ENCODE peak calls at places on chromosome 19, in seven cellular contexts. O, S, J, V, T, P and E are unnamed samples.

GRCh38 chr19:42132851-42133528 is 744 bp upstream of the POU2F2 start:
- DNase-seq in J (peak), P (peak), V (peak), S (peak), O (no peak), T (peak), E (peak)

GRCh38 chr19:3665681-3666544 is 34.4 kb downstream of the PIP5K1C start:
- DNase-seq in J (peak), T (peak), O (no peak), S (peak), V (peak), P (peak), E (no peak)

GRCh38 chr19:35518313-35518712 is 4.9 kb upstream of the DMKN start:
- DNase-seq in V (no peak), P (no peak), S (no peak), T (no peak), J (no peak), O (peak), E (no peak)

GRCh38 chr19:2335848-2336247 is 7.4 kb downstream of the SPPL2B start:
- DNase-seq in V (no peak), S (no peak), P (no peak), T (no peak), O (no peak), J (no peak), E (no peak)

GRCh38 chr19:42024622-42025111 is 30.6 kb upstream of the ATP1A3 start:
- DNase-seq in T (no peak), V (no peak), S (no peak), J (no peak), P (peak), O (peak), E (no peak)

GRCh38 chr19:20964798-20965197 is 41.7 kb downstream of the ZNF85 start:
- DNase-seq in T (no peak), S (no peak), P (no peak), O (no peak), J (peak), V (no peak), E (no peak)

GRCh38 chr19:10044390-10044789 is 31.1 kb downstream of the RDH8 start:
- DNase-seq in O (no peak), J (no peak), T (no peak), S (no peak), P (no peak), V (no peak), E (no peak)

GRCh38 chr19:54586397-54586796 is 7.0 kb upstream of the LILRA1 start:
- DNase-seq in O (no peak), S (no peak), T (no peak), J (no peak), P (peak), V (no peak), E (no peak)

GRCh38 chr19:16062789-16063188 is 13.5 kb upstream of the TPM4 start:
- DNase-seq in O (no peak), S (no peak), P (no peak), J (peak), T (no peak), V (peak), E (peak)

GRCh38 chr19:55210120-55210493 is 806 bp upstream of the PTPRH start:
- DNase-seq in T (no peak), P (no peak), S (peak), J (no peak), O (peak), V (no peak), E (no peak)

GRCh38 chr19:31444931-31445330 is 95.7 kb upstream of the TSHZ3 start:
- DNase-seq in O (no peak), S (no peak), J (no peak), T (no peak), V (no peak), P (peak), E (no peak)

GRCh38 chr19:751501-752341 is 809 bp downstream of the MISP start:
- DNase-seq in O (peak), S (no peak), T (peak), V (no peak), P (no peak), J (peak), E (no peak)

GRCh38 chr19:35024095-35024494 is 6.2 kb upstream of the SCN1B start:
- DNase-seq in V (no peak), T (no peak), J (no peak), O (no peak), S (no peak), P (no peak), E (no peak)

GRCh38 chr19:42295831-42296525 is 6.0 kb upstream of the PRR19 start:
- DNase-seq in V (peak), P (peak), T (peak), J (peak), S (peak), O (peak), E (peak)

GRCh38 chr19:38173324-38174041 is 50.5 kb downstream of the DPF1 start:
- DNase-seq in S (peak), J (no peak), V (no peak), P (no peak), T (peak), O (peak), E (peak)

GRCh38 chr19:8702350-8702749 is 3.8 kb upstream of the ACTL9 start:
- DNase-seq in J (no peak), S (no peak), T (no peak), P (no peak), O (no peak), V (no peak), E (no peak)

GRCh38 chr19:35373492-35373891 is 2.6 kb downstream of the GPR42 start:
- DNase-seq in V (no peak), T (no peak), P (no peak), O (no peak), J (no peak), S (no peak), E (no peak)

GRCh38 chr19:38741670-38742069 is 2.6 kb downstream of the CAPN12 start:
- DNase-seq in T (no peak), O (no peak), J (no peak), P (no peak), S (no peak), V (no peak), E (no peak)

GRCh38 chr19:29060833-29061364 is 152.1 kb downstream of the UQCRFS1 start:
- DNase-seq in T (no peak), V (no peak), J (peak), O (no peak), S (no peak), P (no peak), E (no peak)

GRCh38 chr19:3606174-3606689 is 443 bp downstream of the TBXA2R start:
- DNase-seq in V (no peak), T (peak), S (peak), O (no peak), P (no peak), J (peak), E (no peak)

GRCh38 chr19:4171676-4172075 is 10.7 kb downstream of the SIRT6 start:
- DNase-seq in J (peak), T (no peak), S (no peak), V (no peak), P (no peak), O (no peak), E (no peak)

GRCh38 chr19:1567116-1567847 is 843 bp downstream of the MEX3D start:
- DNase-seq in T (peak), V (no peak), J (peak), P (no peak), O (no peak), S (no peak), E (no peak)

GRCh38 chr19:19504754-19505668 is 10.3 kb downstream of the TSSK6 start:
- DNase-seq in S (no peak), P (no peak), J (no peak), O (no peak), V (no peak), T (no peak), E (no peak)

GRCh38 chr19:35117017-35117570 is 1.5 kb downstream of the FXYD3 start:
- DNase-seq in T (peak), S (no peak), J (no peak), V (no peak), O (no peak), P (no peak), E (no peak)

GRCh38 chr19:4199699-4200293 is 17.3 kb downstream of the ANKRD24 start:
- DNase-seq in T (no peak), J (peak), O (no peak), V (no peak), P (no peak), S (no peak), E (no peak)

GRCh38 chr19:14686411-14686810 is 3.4 kb upstream of the ZNF333 start:
- DNase-seq in T (no peak), J (peak), O (peak), S (no peak), V (no peak), P (no peak), E (no peak)

GRCh38 chr19:34499155-34499834 is 17.7 kb downstream of the WTIP start:
- DNase-seq in J (no peak), O (no peak), T (no peak), S (no peak), V (no peak), P (no peak), E (no peak)

GRCh38 chr19:36973021-36973843 is 57.1 kb downstream of the ZNF568 start:
- DNase-seq in O (peak), S (peak), J (peak), T (peak), V (peak), P (peak), E (peak)

GRCh38 chr19:16824658-16825311 is 4.4 kb upstream of the SIN3B start:
- DNase-seq in T (no peak), O (peak), V (no peak), P (no peak), S (no peak), J (peak), E (no peak)

GRCh38 chr19:39389621-39390414 is 1.1 kb downstream of the PAF1 start:
- DNase-seq in V (no peak), J (no peak), S (no peak), T (no peak), O (no peak), P (no peak), E (no peak)

GRCh38 chr19:12769689-12770088 is 5.7 kb downstream of the HOOK2 start:
- DNase-seq in J (peak), P (peak), S (no peak), O (no peak), V (no peak), T (no peak), E (no peak)

GRCh38 chr19:44807652-44808462 is 1.0 kb upstream of the BCAM start:
- DNase-seq in P (peak), T (peak), O (peak), S (peak), V (no peak), J (peak), E (no peak)

GRCh38 chr19:47122359-47123335 is 8.0 kb upstream of the SAE1 start:
- DNase-seq in V (no peak), J (no peak), S (no peak), P (no peak), T (no peak), O (peak), E (no peak)

GRCh38 chr19:13823256-13823655 is 28.0 kb downstream of the ZSWIM4 start:
- DNase-seq in P (no peak), O (no peak), J (no peak), V (no peak), T (no peak), S (no peak), E (no peak)

GRCh38 chr19:40758491-40758890 is 7.5 kb downstream of the SNRPA start:
- DNase-seq in O (no peak), V (no peak), J (no peak), S (no peak), T (no peak), P (no peak), E (no peak)

GRCh38 chr19:40751065-40751923 is at the start of gene SNRPA:
- DNase-seq in T (peak), V (peak), J (peak), P (peak), O (peak), S (peak), E (peak)

GRCh38 chr19:40755248-40755624 is 4.2 kb downstream of the SNRPA start:
- DNase-seq in J (no peak), V (no peak), S (no peak), P (no peak), O (no peak), T (no peak), E (no peak)

GRCh38 chr19:40756502-40757110 is 5.6 kb downstream of the SNRPA start:
- DNase-seq in P (no peak), J (no peak), O (no peak), T (no peak), V (no peak), S (no peak), E (no peak)

DNA sequence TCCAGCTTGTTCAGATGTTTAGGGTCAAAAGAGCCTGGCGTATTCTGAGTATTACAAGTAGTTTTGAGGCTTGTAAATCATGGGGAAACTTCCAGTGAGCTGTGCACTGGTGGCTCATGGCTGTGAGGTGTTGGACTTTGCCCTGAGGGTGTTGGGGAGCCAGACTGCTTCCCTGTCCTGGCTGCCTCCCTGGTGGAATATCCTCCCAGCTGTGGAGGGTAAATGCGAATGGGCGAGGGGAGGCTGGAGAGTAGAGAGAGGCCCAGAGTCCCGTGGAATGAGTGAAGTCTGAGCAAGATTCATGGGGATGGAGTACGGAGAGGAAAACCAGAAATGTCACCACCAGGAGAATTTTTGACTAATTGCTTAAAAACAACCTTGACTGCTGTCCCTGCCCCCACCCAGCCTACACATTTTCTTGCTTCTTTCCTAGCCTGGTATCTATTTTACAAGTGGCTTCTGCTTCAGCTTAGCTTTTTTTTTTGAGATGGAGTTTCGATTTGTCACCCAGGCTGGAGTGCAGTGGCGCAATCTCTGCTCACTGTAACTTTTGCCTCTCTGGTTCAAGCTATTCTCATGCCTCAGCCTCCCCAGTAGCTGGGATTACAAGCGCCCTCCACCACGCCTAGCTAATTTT is 3.7 kb downstream of the SNRPA start:
- DNase-seq in T (no peak), J (no peak), V (no peak), P (no peak), O (peak), S (no peak), E (no peak)
- H3K4me3 ChIP-seq in T (peak), J (peak), V (peak), P (no peak), O (no peak), S (no peak), E (no peak)

DNA sequence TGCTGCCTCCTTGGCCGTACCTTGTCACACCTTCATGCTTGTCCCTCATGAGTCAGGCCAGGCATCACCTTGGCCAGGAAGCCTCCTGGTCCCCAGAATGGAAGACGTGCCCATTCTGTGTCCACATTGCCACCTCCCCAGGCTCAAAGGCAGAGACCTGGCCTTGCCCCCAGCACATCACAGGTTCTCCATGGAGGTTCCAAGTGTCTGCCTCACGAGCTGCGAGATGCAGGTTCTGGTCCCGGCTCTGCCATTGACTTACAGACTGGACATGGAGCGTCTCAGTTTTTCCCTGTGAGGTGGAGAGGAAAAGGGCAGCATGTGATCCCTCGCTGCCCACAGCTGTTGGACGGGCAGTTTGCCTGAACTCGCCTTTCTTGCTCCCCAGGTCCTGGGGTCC is 9.1 kb upstream of the SLC7A10 start:
- DNase-seq in T (no peak), P (no peak), V (no peak), O (no peak), S (no peak), J (no peak), E (no peak)
- TF ChIP-seq CTCF in T (no peak), P (no peak), V (no peak), O (no peak), S (no peak), J (no peak), E (no peak)

DNA sequence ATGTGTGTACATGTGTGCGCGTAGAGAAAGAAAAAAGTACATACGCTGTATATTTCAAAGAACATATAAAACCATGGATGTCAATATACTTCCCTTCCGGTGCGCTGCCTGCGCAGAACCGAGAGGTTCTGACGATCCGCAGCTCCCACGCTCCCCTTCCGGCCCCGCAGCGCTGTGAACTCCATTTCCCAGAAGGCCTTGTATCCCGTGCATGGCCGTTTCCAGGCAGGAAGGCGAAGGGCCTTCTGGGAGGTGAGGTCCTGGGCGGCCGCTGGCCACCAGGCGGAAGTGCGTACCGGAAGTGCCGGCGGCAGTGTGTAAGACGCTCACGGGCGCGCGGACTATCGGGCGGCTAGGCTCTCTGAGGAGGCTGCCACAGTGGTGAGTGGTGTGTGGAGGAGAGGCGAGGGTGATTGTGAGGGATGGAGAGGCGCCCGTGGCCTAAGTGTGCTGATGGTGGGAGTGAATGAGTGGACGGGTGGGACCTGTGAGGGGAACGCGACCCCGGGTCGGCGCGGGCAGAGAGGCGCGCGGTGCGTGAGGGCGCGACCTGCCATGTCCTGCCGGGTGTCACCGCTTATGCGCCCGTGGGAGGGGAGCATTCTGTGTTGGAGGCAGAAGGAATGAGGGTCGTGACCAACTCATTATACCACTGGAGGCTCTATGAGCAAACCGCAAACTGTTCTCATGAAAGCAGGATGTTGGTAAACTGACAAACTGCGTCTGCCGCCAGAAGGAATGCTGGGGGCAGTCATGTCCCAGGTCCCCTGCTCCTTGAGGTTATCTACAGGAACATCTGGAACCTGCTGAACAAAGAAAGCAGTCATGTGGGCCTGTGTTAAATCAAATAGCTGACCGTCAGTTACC is at the start of gene ERVK3-1:
- DNase-seq in P (peak), S (peak), J (peak), T (peak), V (peak), O (peak), E (peak)
- H3K27ac ChIP-seq in P (peak), S (peak), J (peak), T (peak), V (peak), O (peak), E (peak)

GRCh38 chr19:53109527-53109926 is 6.3 kb upstream of the ZNF160 start:
- DNase-seq in V (no peak), S (no peak), T (no peak), O (no peak), P (no peak), J (no peak), E (no peak)
- H3K4me3 ChIP-seq in V (no peak), S (no peak), T (no peak), O (no peak), P (no peak), J (no peak), E (no peak)

GRCh38 chr19:18426416-18426767 is 7.2 kb downstream of the SSBP4 start:
- DNase-seq in S (peak), O (no peak), P (no peak), J (peak), V (no peak), T (no peak), E (no peak)

GRCh38 chr19:18427080-18427751 is 8.0 kb downstream of the SSBP4 start:
- DNase-seq in S (peak), O (no peak), T (no peak), J (peak), V (no peak), P (no peak), E (no peak)

GRCh38 chr19:18424890-18425514 is 5.8 kb downstream of the SSBP4 start:
- DNase-seq in S (peak), O (no peak), J (peak), T (peak), V (no peak), P (no peak), E (no peak)

GRCh38 chr19:18424122-18424889 is 5.1 kb downstream of the SSBP4 start:
- DNase-seq in P (no peak), O (no peak), T (no peak), J (peak), S (peak), V (no peak), E (no peak)

GRCh38 chr19:18425515-18426415 is 6.6 kb downstream of the SSBP4 start:
- DNase-seq in P (no peak), S (peak), J (peak), V (no peak), T (no peak), O (peak), E (peak)
- TF ChIP-seq CTCF in P (no peak), S (peak), J (no peak), V (no peak), T (no peak), O (peak), E (no peak)

DNA sequence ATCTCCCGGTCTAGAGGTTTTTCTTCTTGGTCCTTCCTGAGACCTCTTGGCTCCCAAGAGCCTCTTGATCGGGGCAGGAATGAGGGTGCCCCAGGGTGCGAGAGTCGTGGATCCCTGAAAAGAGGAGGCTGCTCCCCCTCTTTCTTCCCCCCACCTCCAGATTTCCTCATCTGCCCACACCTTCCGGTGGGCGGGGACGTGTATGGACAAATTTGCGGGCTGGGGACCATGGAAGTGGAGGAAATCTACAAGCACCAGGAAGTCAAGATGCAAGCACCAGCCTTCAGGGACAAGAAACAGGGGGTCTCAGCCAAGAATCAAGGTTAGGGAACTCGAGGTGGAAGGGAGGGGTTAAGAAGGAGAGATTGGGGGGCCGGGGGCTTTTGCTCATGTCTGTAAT is at the start of gene MCEMP1:
- DNase-seq in T (no peak), O (no peak), P (peak), V (no peak), S (no peak), J (no peak), E (no peak)
- H3K27ac ChIP-seq in T (no peak), O (no peak), P (no peak), V (no peak), S (no peak), J (no peak), E (no peak)

GRCh38 chr19:49678970-49679831 is 2.1 kb downstream of the PRMT1 start:
- DNase-seq in T (peak), J (no peak), O (no peak), V (no peak), P (no peak), S (peak), E (no peak)
- H3K4me3 ChIP-seq in T (peak), J (peak), O (no peak), V (no peak), P (no peak), S (no peak), E (no peak)